ENCODE peak calls at places on chromosome 3, in seven cellular contexts. One of them, this sample, is unnamed.

GRCh38 chr3:112089956-112090898 is 4.0 kb downstream of the C3orf52 start:
- DNase-seq in hepatocyte: peak; percentile 23
- DNase-seq in psoas muscle: no peak
- DNase-seq in GM10248: no peak
- DNase-seq in dorsolateral prefrontal cortex: no peak
- DNase-seq in AG04450: no peak
- DNase-seq in SK-N-SH: no peak
- DNase-seq in this sample: no peak

GRCh38 chr3:113241292-113242033 is 30.1 kb downstream of the BOC start:
- DNase-seq in hepatocyte: peak; percentile 21
- DNase-seq in psoas muscle: no peak
- DNase-seq in GM10248: no peak
- DNase-seq in dorsolateral prefrontal cortex: no peak
- DNase-seq in AG04450: no peak
- DNase-seq in SK-N-SH: peak; percentile 36
- DNase-seq in this sample: no peak

GRCh38 chr3:127827808-127828207 is 5.5 kb upstream of the MGLL start:
- DNase-seq in hepatocyte: no peak
- DNase-seq in psoas muscle: no peak
- DNase-seq in GM10248: no peak
- DNase-seq in dorsolateral prefrontal cortex: no peak
- DNase-seq in AG04450: no peak
- DNase-seq in SK-N-SH: no peak
- DNase-seq in this sample: no peak

GRCh38 chr3:185200639-185201038 is 47.8 kb upstream of the C3orf70 start:
- DNase-seq in hepatocyte: no peak
- DNase-seq in psoas muscle: no peak
- DNase-seq in GM10248: no peak
- DNase-seq in dorsolateral prefrontal cortex: no peak
- DNase-seq in AG04450: no peak
- DNase-seq in SK-N-SH: no peak
- DNase-seq in this sample: no peak

GRCh38 chr3:63343674-63344073 is 65.6 kb downstream of the SYNPR start:
- DNase-seq in hepatocyte: peak; percentile 90
- DNase-seq in psoas muscle: peak; percentile 76
- DNase-seq in GM10248: no peak
- DNase-seq in dorsolateral prefrontal cortex: no peak
- DNase-seq in AG04450: peak; percentile 69
- DNase-seq in SK-N-SH: peak; percentile 81
- DNase-seq in this sample: peak; percentile 48

GRCh38 chr3:40801276-40801675 is 276.5 kb downstream of the ZNF621 start:
- DNase-seq in hepatocyte: no peak
- DNase-seq in psoas muscle: no peak
- DNase-seq in GM10248: no peak
- DNase-seq in dorsolateral prefrontal cortex: no peak
- DNase-seq in AG04450: no peak
- DNase-seq in SK-N-SH: no peak
- DNase-seq in this sample: no peak

GRCh38 chr3:65093641-65094040 is 405.8 kb upstream of the ADAMTS9 start:
- DNase-seq in hepatocyte: no peak
- DNase-seq in psoas muscle: no peak
- DNase-seq in GM10248: no peak
- DNase-seq in dorsolateral prefrontal cortex: no peak
- DNase-seq in AG04450: no peak
- DNase-seq in SK-N-SH: peak; percentile 53
- DNase-seq in this sample: no peak

GRCh38 chr3:192481638-192482037 is 245.7 kb downstream of the FGF12 start:
- DNase-seq in hepatocyte: peak; percentile 12
- DNase-seq in psoas muscle: no peak
- DNase-seq in GM10248: no peak
- DNase-seq in dorsolateral prefrontal cortex: no peak
- DNase-seq in AG04450: no peak
- DNase-seq in SK-N-SH: no peak
- DNase-seq in this sample: no peak

GRCh38 chr3:173135059-173135458 is 6.0 kb downstream of the SPATA16 start:
- DNase-seq in hepatocyte: no peak
- DNase-seq in psoas muscle: no peak
- DNase-seq in GM10248: no peak
- DNase-seq in dorsolateral prefrontal cortex: no peak
- DNase-seq in AG04450: no peak
- DNase-seq in SK-N-SH: no peak
- DNase-seq in this sample: no peak

DNA sequence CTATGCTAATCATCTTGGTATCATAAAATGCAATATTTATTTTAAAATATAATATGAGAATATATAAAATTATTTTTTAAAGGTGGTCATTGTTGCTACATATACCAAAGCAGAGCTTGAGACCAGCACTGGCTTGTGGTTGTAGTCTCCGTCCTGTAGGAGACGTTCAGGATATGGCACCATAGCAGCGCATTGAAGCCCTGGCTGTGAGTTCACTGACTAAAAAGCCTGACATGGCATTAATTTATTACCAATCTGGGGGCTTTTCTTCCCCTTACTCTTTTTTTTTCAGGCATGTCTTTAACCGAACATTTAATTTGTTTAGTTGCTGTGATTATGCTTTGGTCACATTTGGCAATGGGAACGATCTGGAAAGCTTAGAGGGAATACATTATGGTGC is 108.6 kb downstream of the ZIC4 start:
- DNase-seq in hepatocyte: no peak
- DNase-seq in psoas muscle: no peak
- DNase-seq in GM10248: no peak
- DNase-seq in dorsolateral prefrontal cortex: no peak
- DNase-seq in AG04450: no peak
- DNase-seq in SK-N-SH: no peak
- DNase-seq in this sample: no peak
- TF ChIP-seq CTCF in hepatocyte: no peak
- TF ChIP-seq CTCF in psoas muscle: no peak
- TF ChIP-seq CTCF in GM10248: no peak
- TF ChIP-seq CTCF in dorsolateral prefrontal cortex: no peak
- TF ChIP-seq CTCF in AG04450: no peak
- TF ChIP-seq CTCF in SK-N-SH: no peak
- TF ChIP-seq CTCF in this sample: no peak

DNA sequence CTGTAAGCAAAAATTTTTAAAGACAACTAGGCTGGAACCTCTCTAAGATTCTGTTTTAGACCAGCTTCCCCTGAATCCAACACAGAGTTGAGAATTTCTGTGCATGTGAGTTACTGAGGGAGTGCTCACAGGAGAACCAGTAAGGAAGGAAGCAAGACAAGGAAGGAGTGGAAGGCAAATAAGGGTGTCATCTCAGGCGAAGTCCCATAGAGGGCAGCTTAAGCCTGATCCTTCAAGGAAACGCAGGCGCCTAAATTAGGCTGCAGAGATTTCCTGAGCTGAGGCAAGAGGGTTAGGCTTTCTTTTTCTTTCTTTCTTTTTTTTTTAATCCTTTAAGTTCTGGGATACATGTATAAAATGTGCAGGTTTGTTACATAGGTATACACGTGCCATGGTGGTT is 36.2 kb upstream of the COL6A6 start:
- DNase-seq in hepatocyte: peak; percentile 71
- DNase-seq in psoas muscle: no peak
- DNase-seq in GM10248: no peak
- DNase-seq in dorsolateral prefrontal cortex: no peak
- DNase-seq in AG04450: peak; percentile 1
- DNase-seq in SK-N-SH: no peak
- DNase-seq in this sample: no peak
- TF ChIP-seq CTCF in hepatocyte: peak; percentile 54
- TF ChIP-seq CTCF in psoas muscle: no peak
- TF ChIP-seq CTCF in GM10248: peak; percentile 13
- TF ChIP-seq CTCF in dorsolateral prefrontal cortex: no peak
- TF ChIP-seq CTCF in AG04450: peak; percentile 50
- TF ChIP-seq CTCF in SK-N-SH: no peak
- TF ChIP-seq CTCF in this sample: no peak

DNA sequence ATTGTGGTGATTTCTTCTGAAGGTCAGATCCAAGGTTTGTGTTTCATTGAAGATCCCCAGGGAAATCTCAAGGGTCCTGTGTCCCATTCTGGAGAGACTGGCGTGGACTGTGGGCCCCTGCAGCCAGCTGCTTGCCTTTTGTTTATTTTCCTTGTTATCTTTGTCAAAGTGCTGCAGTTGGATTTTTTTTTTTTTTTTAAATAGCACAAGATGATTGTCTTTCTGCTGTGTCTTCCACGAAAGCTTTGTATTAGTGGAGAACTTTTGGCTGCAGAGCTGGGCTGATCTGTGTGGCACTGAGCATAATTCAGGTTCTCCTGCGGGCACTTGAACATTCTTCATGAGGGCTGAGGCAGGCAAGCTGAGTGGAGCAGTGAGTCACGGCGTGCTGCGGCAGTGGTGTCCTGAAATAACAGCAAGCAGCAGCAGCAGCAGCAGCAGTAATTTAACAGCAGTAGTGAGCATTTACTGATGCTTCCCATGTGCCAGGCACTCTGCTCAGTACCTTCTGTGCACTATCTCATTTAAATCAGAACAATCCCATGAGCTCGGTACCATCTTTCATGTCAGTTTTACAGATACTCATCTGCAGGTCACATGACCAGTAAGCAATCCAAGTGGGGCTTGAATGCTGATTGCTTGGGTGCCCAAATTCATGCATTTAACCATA is 45.7 kb downstream of the MITF start:
- DNase-seq in hepatocyte: peak; percentile 67
- DNase-seq in psoas muscle: peak; percentile 86
- DNase-seq in GM10248: no peak
- DNase-seq in dorsolateral prefrontal cortex: no peak
- DNase-seq in AG04450: peak; percentile 42
- DNase-seq in SK-N-SH: peak; percentile 11
- DNase-seq in this sample: no peak
- TF ChIP-seq CTCF in hepatocyte: no peak
- TF ChIP-seq CTCF in psoas muscle: no peak
- TF ChIP-seq CTCF in GM10248: no peak
- TF ChIP-seq CTCF in dorsolateral prefrontal cortex: no peak
- TF ChIP-seq CTCF in AG04450: no peak
- TF ChIP-seq CTCF in SK-N-SH: no peak
- TF ChIP-seq CTCF in this sample: no peak

DNA sequence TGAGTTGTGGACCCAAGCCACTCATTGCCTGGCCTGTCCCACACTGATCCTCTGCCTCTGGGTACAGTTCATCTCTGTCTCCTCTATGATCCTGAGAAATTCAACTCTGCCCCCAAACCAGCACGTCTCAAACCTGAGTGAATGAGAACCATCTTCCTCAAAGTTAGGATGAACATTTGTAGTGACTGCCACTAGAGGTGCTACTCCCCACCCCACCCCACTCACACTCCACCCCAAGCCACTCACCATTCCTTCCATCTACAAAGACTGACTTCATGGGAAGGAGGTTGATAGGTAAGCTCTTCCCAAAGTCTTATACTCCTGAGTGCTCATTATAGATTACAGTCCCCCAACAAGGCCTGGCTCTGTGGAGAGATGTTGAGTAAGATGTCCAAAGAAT is 43.8 kb downstream of the NEK10 start:
- DNase-seq in hepatocyte: no peak
- DNase-seq in psoas muscle: no peak
- DNase-seq in GM10248: no peak
- DNase-seq in dorsolateral prefrontal cortex: no peak
- DNase-seq in AG04450: no peak
- DNase-seq in SK-N-SH: no peak
- DNase-seq in this sample: no peak
- TF ChIP-seq CTCF in hepatocyte: no peak
- TF ChIP-seq CTCF in psoas muscle: no peak
- TF ChIP-seq CTCF in GM10248: no peak
- TF ChIP-seq CTCF in dorsolateral prefrontal cortex: no peak
- TF ChIP-seq CTCF in AG04450: peak; percentile 4
- TF ChIP-seq CTCF in SK-N-SH: peak; percentile 19
- TF ChIP-seq CTCF in this sample: no peak

DNA sequence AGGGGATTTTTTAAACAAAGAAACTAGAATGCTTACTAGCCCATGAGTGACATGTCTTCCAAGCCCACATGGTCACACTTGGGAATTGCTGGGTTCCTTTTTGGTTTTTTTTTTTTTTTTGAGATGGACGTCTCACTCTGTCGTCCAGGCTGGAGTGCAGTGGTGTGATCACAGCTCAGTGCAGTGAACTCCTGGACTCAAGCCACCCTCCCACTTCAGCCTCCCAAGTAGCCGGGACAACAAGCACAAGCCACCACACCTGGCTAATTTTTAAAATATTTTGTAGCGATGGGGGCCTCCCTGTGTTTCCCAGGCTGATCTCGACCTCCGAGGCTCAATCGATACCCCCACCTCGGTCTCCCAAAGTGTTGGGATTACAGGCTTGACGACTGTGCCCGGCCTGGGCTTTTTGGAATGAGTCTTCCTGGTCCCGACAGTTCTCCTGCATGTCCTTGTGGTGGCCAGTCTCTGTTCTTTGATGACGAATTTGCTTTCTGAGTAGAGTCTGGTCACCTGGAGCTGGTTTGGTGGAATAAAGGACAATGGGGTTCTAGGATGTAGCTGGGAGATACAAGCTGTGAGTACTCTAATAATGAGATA is 202.4 kb downstream of the XXYLT1 start:
- DNase-seq in hepatocyte: no peak
- DNase-seq in psoas muscle: peak; percentile 25
- DNase-seq in GM10248: no peak
- DNase-seq in dorsolateral prefrontal cortex: peak; percentile 9
- DNase-seq in AG04450: no peak
- DNase-seq in SK-N-SH: no peak
- DNase-seq in this sample: no peak
- TF ChIP-seq CTCF in hepatocyte: no peak
- TF ChIP-seq CTCF in psoas muscle: no peak
- TF ChIP-seq CTCF in GM10248: no peak
- TF ChIP-seq CTCF in dorsolateral prefrontal cortex: no peak
- TF ChIP-seq CTCF in AG04450: no peak
- TF ChIP-seq CTCF in SK-N-SH: no peak
- TF ChIP-seq CTCF in this sample: no peak

GRCh38 chr3:183502782-183503181 is 52.7 kb downstream of the KLHL6 start:
- DNase-seq in hepatocyte: no peak
- DNase-seq in psoas muscle: no peak
- DNase-seq in GM10248: no peak
- DNase-seq in dorsolateral prefrontal cortex: peak; percentile 32
- DNase-seq in AG04450: no peak
- DNase-seq in SK-N-SH: peak; percentile 44
- DNase-seq in this sample: no peak
- TF ChIP-seq CTCF in hepatocyte: peak; percentile 27
- TF ChIP-seq CTCF in psoas muscle: peak; percentile 52
- TF ChIP-seq CTCF in GM10248: no peak
- TF ChIP-seq CTCF in dorsolateral prefrontal cortex: peak; percentile 39
- TF ChIP-seq CTCF in AG04450: peak; percentile 13
- TF ChIP-seq CTCF in SK-N-SH: peak; percentile 44
- TF ChIP-seq CTCF in this sample: no peak

DNA sequence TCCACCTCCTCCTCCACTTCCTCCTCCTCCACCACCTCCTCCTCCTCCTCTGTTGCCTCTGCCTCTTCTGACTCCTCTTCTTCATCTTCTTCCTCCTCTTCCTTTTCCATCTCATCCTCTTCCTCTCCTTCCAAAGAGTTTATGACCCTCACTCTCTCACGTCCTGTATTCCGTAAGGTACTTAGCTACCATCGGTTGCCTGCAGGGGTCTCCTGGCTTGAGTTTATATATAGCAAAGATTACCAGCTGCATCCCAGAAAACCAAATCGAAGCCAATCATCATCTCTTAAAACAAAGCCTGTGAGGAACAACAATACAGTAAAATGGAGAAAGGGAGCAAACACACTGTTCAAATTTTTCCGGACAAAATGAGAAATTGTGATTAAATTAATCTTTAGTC is 317.4 kb downstream of the C3orf38 start:
- DNase-seq in hepatocyte: no peak
- DNase-seq in psoas muscle: no peak
- DNase-seq in GM10248: no peak
- DNase-seq in dorsolateral prefrontal cortex: no peak
- DNase-seq in AG04450: no peak
- DNase-seq in SK-N-SH: no peak
- DNase-seq in this sample: no peak
- TF ChIP-seq CTCF in hepatocyte: no peak
- TF ChIP-seq CTCF in psoas muscle: no peak
- TF ChIP-seq CTCF in GM10248: no peak
- TF ChIP-seq CTCF in dorsolateral prefrontal cortex: no peak
- TF ChIP-seq CTCF in AG04450: no peak
- TF ChIP-seq CTCF in SK-N-SH: no peak
- TF ChIP-seq CTCF in this sample: no peak